ENCODE peak calls at places on chromosomes 16 and 17, in five cellular contexts. T is aorta, H is neuronal stem cell, D is HCT116, Q is body of pancreas. V is an unnamed sample.

GRCh38 chr16:84548971-84549844 is 44.7 kb upstream of the MEAK7 start:
- DNase-seq in D (no peak), T (no peak), H (no peak), Q (no peak), V (no peak)

GRCh38 chr17:48649741-48650140 is 23.6 kb upstream of the HOXB9 start:
- DNase-seq in Q (no peak), T (no peak), H (no peak), D (no peak), V (no peak)

GRCh38 chr16:53664724-53665345 is 38.8 kb downstream of the RPGRIP1L start:
- DNase-seq in Q (peak; percentile 9), T (no peak), D (no peak), H (no peak), V (no peak)

GRCh38 chr17:66548659-66549311 is 246.4 kb downstream of the PRKCA start:
- DNase-seq in H (no peak), T (no peak), Q (no peak), D (no peak), V (no peak)

GRCh38 chr17:44213403-44214229 is 5.9 kb downstream of the UBTF start:
- DNase-seq in H (no peak), D (no peak), Q (no peak), T (peak; percentile 71), V (no peak)

GRCh38 chr16:49519008-49519656 is 145.5 kb downstream of the C16orf78 start:
- DNase-seq in D (no peak), H (no peak), T (no peak), Q (no peak), V (no peak)

GRCh38 chr16:57720142-57720575 is 15.4 kb upstream of the KATNB1 start:
- DNase-seq in H (no peak), Q (peak; percentile 89), T (peak; percentile 75), D (no peak), V (no peak)

GRCh38 chr16:79316004-79316458 is 284.5 kb downstream of the MAF start:
- DNase-seq in D (no peak), T (no peak), Q (no peak), H (no peak), V (no peak)

GRCh38 chr17:74231846-74232713 is 18.7 kb downstream of the TTYH2 start:
- DNase-seq in H (no peak), T (no peak), D (no peak), Q (peak; percentile 83), V (no peak)

GRCh38 chr17:78344666-78345065 is 15.2 kb downstream of the SOCS3 start:
- DNase-seq in T (no peak), Q (no peak), D (no peak), H (no peak), V (no peak)

GRCh38 chr17:40331743-40332641 is 23.0 kb downstream of the RARA start:
- DNase-seq in D (no peak), H (no peak), T (peak; percentile 96), Q (peak; percentile 93), V (peak; percentile 92)

GRCh38 chr17:19335951-19336631 is 26.4 kb downstream of the B9D1 start:
- DNase-seq in Q (no peak), D (no peak), T (peak; percentile 64), H (no peak), V (peak; percentile 54)

GRCh38 chr17:76082326-76083251 is 3.6 kb downstream of the ZACN start:
- DNase-seq in H (no peak), D (no peak), T (peak; percentile 71), Q (no peak), V (peak; percentile 64)

GRCh38 chr16:70570967-70571570 is 47.5 kb downstream of the SF3B3 start:
- DNase-seq in H (no peak), T (no peak), Q (no peak), D (no peak), V (no peak)

GRCh38 chr17:4597975-4598374 is 13.6 kb downstream of the SMTNL2 start:
- DNase-seq in T (peak; percentile 63), D (no peak), Q (no peak), H (no peak), V (no peak)

GRCh38 chr17:10624966-10625365 is 32.1 kb downstream of the MYH3 start:
- DNase-seq in T (no peak), H (no peak), D (no peak), Q (no peak), V (no peak)

GRCh38 chr17:74728702-74729075 is 8.4 kb upstream of the RAB37 start:
- DNase-seq in H (no peak), D (no peak), T (no peak), Q (no peak), V (no peak)

GRCh38 chr17:59001158-59001814 is 105.4 kb downstream of the TRIM37 start:
- DNase-seq in T (no peak), D (no peak), H (no peak), Q (peak; percentile 39), V (no peak)

GRCh38 chr17:59000022-59000421 is 106.7 kb downstream of the TRIM37 start:
- DNase-seq in D (no peak), H (no peak), Q (no peak), T (no peak), V (no peak)

GRCh38 chr17:59003860-59004259 is 102.8 kb downstream of the TRIM37 start:
- DNase-seq in D (no peak), Q (no peak), T (no peak), H (no peak), V (no peak)

GRCh38 chr17:59002848-59003247 is 103.8 kb downstream of the TRIM37 start:
- DNase-seq in T (no peak), H (no peak), Q (no peak), D (no peak), V (no peak)

GRCh38 chr17:59002126-59002525 is 104.6 kb downstream of the TRIM37 start:
- DNase-seq in H (no peak), D (no peak), T (no peak), Q (no peak), V (no peak)
- H3K27ac ChIP-seq in H (no peak overlapping the region), D (no peak overlapping the region), T (no peak overlapping the region), Q (no peak overlapping the region), V (peak overlapping the region; percentile 49)

DNA sequence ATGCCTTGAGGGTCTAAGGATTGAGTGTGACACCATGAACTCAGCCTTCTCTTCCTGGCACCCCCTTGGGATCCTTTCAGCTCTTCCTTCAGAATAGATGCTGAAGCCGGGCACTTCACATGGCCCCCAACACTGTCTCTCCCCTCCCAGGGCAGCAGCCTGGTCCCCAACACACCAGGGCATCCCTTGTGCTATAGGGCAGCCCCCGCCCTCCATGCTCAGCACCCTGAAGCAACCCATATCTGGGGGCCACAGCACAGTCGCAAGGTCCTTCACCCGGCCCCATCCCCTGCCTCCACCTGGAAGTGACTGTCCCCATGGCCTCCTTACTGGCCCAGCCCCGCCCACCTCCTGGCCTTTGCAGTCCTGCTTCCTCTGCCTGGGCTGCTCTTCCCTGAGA is 143.1 kb downstream of the C16orf95 start:
- DNase-seq in D (no peak), H (no peak), Q (no peak), T (no peak), V (no peak)
- H3K4me1 ChIP-seq in D (no peaks in the 10 kb centered on the region), H (peaks cover 17% of the 10 kb centered on the region), Q (no peaks in the 10 kb centered on the region), T (no peaks in the 10 kb centered on the region), V (peaks cover 4% of the 10 kb centered on the region)

GRCh38 chr16:568401-569258 is 1.1 kb upstream of the PIGQ start:
- DNase-seq in D (no peak), T (no peak), Q (no peak), H (no peak), V (no peak)
- H3K4me3 ChIP-seq in D (peak overlapping the region; percentile 70), T (no peak overlapping the region), Q (no peak overlapping the region), H (no peak overlapping the region), V (peak overlapping the region; percentile 85)

DNA sequence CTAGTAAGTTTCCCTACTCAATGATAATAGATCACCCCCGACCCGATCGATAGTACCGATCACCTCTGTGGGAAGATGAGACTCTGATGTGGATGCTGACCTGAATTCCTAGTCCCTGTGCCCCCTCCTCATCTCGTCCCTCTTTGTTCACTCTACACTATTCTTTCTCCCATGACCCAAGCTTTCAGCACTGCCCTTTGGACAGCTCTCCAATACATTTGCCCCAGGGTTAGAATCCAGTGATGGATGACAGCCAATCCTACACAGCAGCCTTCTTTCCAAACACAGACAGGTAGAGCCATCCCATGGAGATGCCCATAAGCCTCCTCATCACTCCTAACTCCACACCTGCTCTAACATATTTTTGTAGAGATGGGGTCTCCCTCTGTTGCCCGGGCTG is 141.1 kb downstream of the GSG1L start:
- DNase-seq in Q (no peak), H (peak; percentile 15), T (peak; percentile 5), D (no peak), V (no peak)
- H3K27ac ChIP-seq in Q (no peak overlapping the region), H (no peak overlapping the region), T (no peak overlapping the region), D (no peak overlapping the region), V (no peak overlapping the region)

DNA sequence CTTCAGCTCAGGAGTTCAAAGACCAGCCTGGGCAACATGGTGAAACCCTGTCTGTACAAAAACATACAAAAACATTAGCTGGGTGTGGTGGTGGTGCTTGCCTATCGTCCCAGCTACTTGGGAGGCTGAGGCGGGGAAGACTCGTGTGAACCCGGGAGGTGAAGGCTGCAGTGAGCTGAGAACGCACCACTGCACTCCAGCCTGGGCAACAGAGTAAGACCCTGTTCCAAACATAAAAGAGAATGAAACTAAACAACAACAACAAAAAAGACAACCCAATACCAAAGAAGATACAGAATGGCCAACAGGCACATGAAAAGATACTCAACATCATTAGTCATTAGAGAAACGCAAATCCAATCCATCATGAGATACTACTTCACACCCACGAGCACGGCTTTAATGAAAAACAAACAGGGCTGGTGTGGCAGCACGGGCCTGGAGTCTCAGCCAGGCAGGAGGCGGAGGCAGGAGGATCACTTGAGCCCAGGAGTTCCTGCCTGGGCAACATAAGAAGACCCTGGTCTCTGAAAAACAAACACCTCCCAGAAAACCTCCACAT is 7.4 kb upstream of the SLC16A3 start:
- DNase-seq in Q (no peak), T (no peak), D (no peak), H (no peak), V (no peak)
- H3K4me1 ChIP-seq in Q (peaks cover 14% of the 10 kb centered on the region), T (no peaks in the 10 kb centered on the region), D (peaks cover 18% of the 10 kb centered on the region), H (peaks cover 13% of the 10 kb centered on the region), V (peaks cover 16% of the 10 kb centered on the region)

GRCh38 chr17:61398721-61399130 is 917 bp upstream of the TBX2 start:
- DNase-seq in Q (no peak), D (no peak), H (no peak), T (no peak), V (no peak)

GRCh38 chr17:61401280-61402072 is 1.8 kb downstream of the TBX2 start:
- DNase-seq in D (no peak), T (no peak), Q (no peak), H (no peak), V (no peak)

GRCh38 chr17:61400786-61401279 is 1.2 kb downstream of the TBX2 start:
- DNase-seq in D (no peak), H (no peak), T (no peak), Q (no peak), V (peak; percentile 62)

GRCh38 chr17:61399131-61400057 is at the start of gene TBX2:
- DNase-seq in Q (peak; percentile 49), H (no peak), T (peak; percentile 93), D (no peak), V (peak; percentile 82)

DNA sequence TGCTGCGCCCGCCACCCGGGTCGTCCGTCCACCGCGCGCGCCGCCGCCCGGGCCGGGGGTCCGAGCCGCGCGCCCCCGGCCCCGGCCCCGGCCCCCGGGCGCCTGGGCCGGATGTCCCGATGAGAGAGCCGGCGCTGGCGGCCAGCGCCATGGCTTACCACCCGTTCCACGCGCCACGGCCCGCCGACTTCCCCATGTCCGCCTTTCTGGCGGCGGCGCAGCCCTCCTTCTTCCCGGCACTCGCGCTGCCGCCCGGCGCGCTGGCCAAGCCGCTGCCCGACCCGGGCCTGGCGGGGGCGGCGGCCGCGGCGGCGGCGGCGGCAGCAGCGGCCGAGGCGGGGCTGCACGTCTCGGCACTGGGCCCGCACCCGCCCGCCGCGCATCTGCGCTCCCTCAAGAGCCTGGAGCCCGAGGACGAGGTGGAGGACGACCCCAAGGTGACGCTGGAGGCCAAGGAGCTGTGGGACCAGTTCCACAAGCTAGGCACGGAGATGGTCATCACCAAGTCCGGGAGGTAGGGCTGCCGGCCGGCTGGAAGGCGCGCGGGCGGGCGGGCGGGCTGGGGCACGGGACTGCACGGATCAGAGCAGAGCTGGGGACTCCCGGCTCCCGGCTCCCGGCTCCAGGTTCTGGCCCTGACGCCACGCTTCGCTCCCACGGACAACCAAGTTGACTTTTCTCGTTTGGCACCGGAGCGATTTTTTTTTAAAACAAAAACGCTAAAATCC is 579 bp downstream of the TBX2 start:
- DNase-seq in Q (no peak), T (peak; percentile 85), H (no peak), D (no peak), V (peak; percentile 70)
- H3K4me3 ChIP-seq in Q (no peak overlapping the region), T (peak overlapping the region; percentile 87), H (no peak overlapping the region), D (no peak overlapping the region), V (peak overlapping the region; percentile 65)